ENCODE peak calls at places on chromosomes 6 and 20, in five cellular contexts. A, R, S, Y and D are unnamed samples.

GRCh38 chr6:151390276-151391020 is 911 bp downstream of the ZBTB2 start:
- DNase-seq in A (peak), S (peak), R (peak), Y (peak), D (peak)

GRCh38 chr20:6583134-6583738 is 184.2 kb upstream of the BMP2 start:
- DNase-seq in A (no peak), S (no peak), R (peak), Y (no peak), D (no peak)

GRCh38 chr6:36753671-36754485 is 56.3 kb downstream of the RAB44 start:
- DNase-seq in Y (no peak), A (no peak), R (no peak), S (no peak), D (no peak)

GRCh38 chr20:38129893-38130609 is 35.0 kb downstream of the TGM2 start:
- DNase-seq in S (no peak), Y (no peak), A (no peak), R (peak), D (no peak)

GRCh38 chr20:58086763-58087566 is 141.5 kb downstream of the ANKRD60 start:
- DNase-seq in A (no peak), S (no peak), R (no peak), Y (no peak), D (peak)

GRCh38 chr20:52470561-52470960 is 279.0 kb upstream of the ZFP64 start:
- DNase-seq in R (no peak), Y (no peak), S (no peak), A (no peak), D (no peak)

GRCh38 chr6:21115111-21115510 is 478.4 kb upstream of the SOX4 start:
- DNase-seq in S (no peak), R (no peak), A (no peak), Y (no peak), D (no peak)

GRCh38 chr6:135012764-135013163 is 41.9 kb downstream of the HBS1L start:
- DNase-seq in R (no peak), A (no peak), Y (no peak), S (no peak), D (no peak)

GRCh38 chr6:166006593-166007301 is 160.9 kb downstream of the TBXT start:
- DNase-seq in Y (no peak), S (no peak), A (no peak), R (no peak), D (no peak)

GRCh38 chr6:62479722-62480121 is 193.7 kb upstream of the KHDRBS2 start:
- DNase-seq in A (no peak), R (no peak), S (no peak), Y (no peak), D (no peak)

GRCh38 chr6:1470040-1470439 is 80.7 kb downstream of the FOXF2 start:
- DNase-seq in Y (no peak), R (no peak), S (no peak), A (no peak), D (no peak)

GRCh38 chr6:166422201-166422940 is 39.6 kb upstream of the MPC1 start:
- DNase-seq in R (peak), S (no peak), A (no peak), Y (no peak), D (no peak)

GRCh38 chr20:5918856-5919633 is 31.3 kb downstream of the TRMT6 start:
- DNase-seq in R (no peak), S (no peak), Y (no peak), A (no peak), D (no peak)

GRCh38 chr20:14879839-14880238 is 542.4 kb upstream of the FLRT3 start:
- DNase-seq in Y (no peak), R (no peak), A (no peak), S (no peak), D (no peak)

GRCh38 chr6:108118791-108119211 is 44.3 kb upstream of the OSTM1 start:
- DNase-seq in A (no peak), S (peak), R (no peak), Y (no peak), D (no peak)

GRCh38 chr6:142935553-142936517 is 9.1 kb downstream of the HIVEP2 start:
- DNase-seq in R (no peak), A (peak), Y (no peak), S (peak), D (peak)

GRCh38 chr6:160427312-160428068 is 79.3 kb downstream of the SLC22A3 start:
- DNase-seq in Y (no peak), A (no peak), S (no peak), R (no peak), D (no peak)

GRCh38 chr6:9553002-9553401 is 861.9 kb downstream of the TFAP2A start:
- DNase-seq in Y (no peak), A (no peak), R (no peak), S (no peak), D (no peak)

GRCh38 chr6:25732468-25733198 is 21.9 kb upstream of the SLC17A4 start:
- DNase-seq in A (no peak), R (no peak), Y (no peak), S (no peak), D (no peak)

GRCh38 chr6:97186416-97186999 is 96.5 kb downstream of the MMS22L start:
- DNase-seq in R (peak), Y (peak), S (peak), A (peak), D (peak)

GRCh38 chr20:64110411-64111068 is 3.2 kb upstream of the NPBWR2 start:
- DNase-seq in Y (no peak), S (peak), A (peak), R (peak), D (no peak)

GRCh38 chr6:144683216-144684070 is 398.3 kb downstream of the UTRN start:
- DNase-seq in Y (no peak), S (no peak), A (no peak), R (no peak), D (no peak)